ENCODE peak calls at places on chromosomes 13 and 19, in nine cellular contexts. Z is neural crest cell, H is thoracic aorta, Y is fibroblast of pulmonary artery, V is OCI-LY7, G is mammary epithelial cell, Q is progenitor cell of endocrine pancreas, T is B cell, M is tibial nerve. I is an unnamed sample.

GRCh38 chr13:90307136-90307535 is 1040.4 kb upstream of the MIR17HG start:
- DNase-seq in Z (no peak), H (no peak), Y (no peak), V (no peak), G (no peak), Q (no peak), T (no peak), M (no peak), I (no peak)

GRCh38 chr13:24995225-24995804 is 100.6 kb upstream of the PABPC3 start:
- DNase-seq in Z (peak), H (no peak), Y (peak), V (peak), G (peak), Q (peak), T (peak), M (no peak), I (no peak)

GRCh38 chr19:18517606-18518005 is 4.3 kb downstream of the ELL start:
- DNase-seq in Z (no peak), H (no peak), Y (no peak), V (no peak), G (no peak), Q (no peak), T (no peak), M (no peak), I (no peak)

GRCh38 chr19:51007488-51007887 is 6.1 kb upstream of the KLK8 start:
- DNase-seq in Z (no peak), H (no peak), Y (no peak), V (no peak), G (no peak), Q (no peak), T (no peak), M (no peak), I (no peak)

GRCh38 chr19:40596608-40597328 is 4.4 kb upstream of the LTBP4 start:
- DNase-seq in Z (peak), H (no peak), Y (peak), V (no peak), G (no peak), Q (no peak), T (no peak), M (no peak), I (no peak)

GRCh38 chr13:65112123-65113075 is 2117.7 kb downstream of the PCDH9 start:
- DNase-seq in Z (no peak), H (no peak), Y (peak), V (no peak), G (no peak), Q (no peak), T (no peak), M (no peak), I (no peak)

GRCh38 chr13:46516624-46517318 is 36.2 kb upstream of the LRCH1 start:
- DNase-seq in Z (no peak), H (no peak), Y (no peak), V (no peak), G (no peak), Q (no peak), T (no peak), M (no peak), I (no peak)

GRCh38 chr13:46085737-46086136 is 19.1 kb downstream of the CPB2 start:
- DNase-seq in Z (no peak), H (no peak), Y (no peak), V (no peak), G (no peak), Q (no peak), T (no peak), M (no peak), I (no peak)

GRCh38 chr13:86085890-86086289 is 286.7 kb upstream of the SLITRK6 start:
- DNase-seq in Z (no peak), H (no peak), Y (no peak), V (no peak), G (no peak), Q (no peak), T (no peak), M (no peak), I (no peak)

GRCh38 chr19:42850981-42851717 is 28.4 kb downstream of the PSG1 start:
- DNase-seq in Z (no peak), H (peak), Y (peak), V (no peak), G (peak), Q (no peak), T (no peak), M (peak), I (no peak)

GRCh38 chr13:110874508-110874960 is 40.3 kb downstream of the ANKRD10 start:
- DNase-seq in Z (peak), H (peak), Y (peak), V (no peak), G (peak), Q (peak), T (no peak), M (peak), I (peak)

GRCh38 chr19:45934551-45935230 is 20.1 kb upstream of the NANOS2 start:
- DNase-seq in Z (no peak), H (no peak), Y (no peak), V (no peak), G (no peak), Q (no peak), T (no peak), M (no peak), I (no peak)

GRCh38 chr19:6644796-6645195 is 25.2 kb downstream of the TNFSF14 start:
- DNase-seq in Z (no peak), H (no peak), Y (no peak), V (no peak), G (no peak), Q (no peak), T (no peak), M (no peak), I (no peak)

GRCh38 chr19:55472463-55472862 is 4.0 kb upstream of the ZNF628 start:
- DNase-seq in Z (no peak), H (no peak), Y (peak), V (no peak), G (peak), Q (no peak), T (no peak), M (no peak), I (no peak)

GRCh38 chr19:5553892-5554291 is 13.9 kb downstream of the TINCR start:
- DNase-seq in Z (no peak), H (no peak), Y (no peak), V (no peak), G (no peak), Q (no peak), T (no peak), M (no peak), I (no peak)

GRCh38 chr13:61950828-61951227 is 535.2 kb upstream of the PCDH20 start:
- DNase-seq in Z (no peak), H (no peak), Y (no peak), V (no peak), G (no peak), Q (no peak), T (no peak), M (no peak), I (no peak)

GRCh38 chr13:61954092-61954491 is 538.4 kb upstream of the PCDH20 start:
- DNase-seq in Z (no peak), H (no peak), Y (peak), V (peak), G (no peak), Q (no peak), T (no peak), M (no peak), I (no peak)
- TF ChIP-seq CTCF in Z (peak), H (peak), Y (peak), V (peak), G (peak), Q (peak), T (no peak), M (peak), I (peak)

GRCh38 chr13:113820813-113821651 is 42.8 kb downstream of the GAS6 start:
- DNase-seq in Z (no peak), H (no peak), Y (peak), V (no peak), G (peak), Q (no peak), T (no peak), M (peak), I (no peak)
- TF ChIP-seq CTCF in Z (no peak), H (no peak), Y (no peak), V (no peak), G (no peak), Q (no peak), T (no peak), M (no peak), I (no peak)

DNA sequence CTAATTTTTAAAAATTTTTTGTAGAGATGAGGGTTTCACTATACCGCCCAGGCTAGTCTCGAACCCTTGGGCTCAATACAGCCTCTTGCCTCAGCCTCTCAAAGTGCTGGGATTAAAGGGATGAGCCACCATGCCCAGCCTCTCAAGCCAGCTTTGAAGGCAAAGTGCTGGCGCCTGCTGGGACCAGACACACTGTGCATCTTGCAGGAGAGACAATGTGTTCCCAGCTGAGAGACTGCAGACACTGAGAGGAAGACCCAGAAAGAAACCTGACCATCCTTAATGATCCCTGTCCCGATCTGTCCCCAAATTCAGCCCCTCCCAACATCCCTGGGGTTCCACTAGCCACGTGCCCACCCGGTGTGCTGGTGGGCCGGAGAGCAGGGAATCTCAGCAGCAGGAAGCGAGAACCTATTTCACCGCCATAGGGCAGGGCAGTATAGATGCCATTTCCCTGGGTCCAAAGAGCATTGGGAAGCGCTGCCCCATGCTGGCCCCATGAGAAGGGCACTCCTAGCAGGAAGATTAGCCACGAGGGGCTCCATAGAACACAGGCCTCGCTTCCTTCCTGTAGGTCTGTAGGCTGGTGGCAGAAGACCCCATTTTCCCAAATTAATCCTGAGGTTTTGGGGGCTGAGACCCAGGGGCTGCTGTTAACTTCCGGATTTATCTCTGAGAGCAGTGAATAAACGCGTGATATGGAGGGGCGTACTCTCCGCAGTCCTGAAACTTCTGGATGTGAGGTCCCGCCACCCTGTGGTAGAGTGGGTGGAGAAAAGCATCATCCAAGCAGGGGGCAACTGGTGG is 968 bp downstream of the RAVER1 start:
- DNase-seq in Z (no peak), H (no peak), Y (no peak), V (no peak), G (no peak), Q (no peak), T (no peak), M (no peak), I (no peak)
- TF ChIP-seq CTCF in Z (no peak), H (no peak), Y (no peak), V (peak), G (peak), Q (no peak), T (no peak), M (no peak), I (peak)

GRCh38 chr19:34633806-34634205 is 43.2 kb downstream of the SCGB2B2 start:
- DNase-seq in Z (no peak), H (no peak), Y (no peak), V (no peak), G (no peak), Q (no peak), T (no peak), M (no peak), I (no peak)

GRCh38 chr19:34644991-34645461 is 31.9 kb downstream of the SCGB2B2 start:
- DNase-seq in Z (no peak), H (no peak), Y (no peak), V (no peak), G (no peak), Q (no peak), T (no peak), M (no peak), I (no peak)

GRCh38 chr19:34645551-34645950 is 31.4 kb downstream of the SCGB2B2 start:
- DNase-seq in Z (no peak), H (no peak), Y (no peak), V (no peak), G (no peak), Q (no peak), T (no peak), M (no peak), I (no peak)

GRCh38 chr19:34642241-34642640 is 34.7 kb downstream of the SCGB2B2 start:
- DNase-seq in Z (no peak), H (no peak), Y (no peak), V (no peak), G (no peak), Q (no peak), T (no peak), M (no peak), I (no peak)

DNA sequence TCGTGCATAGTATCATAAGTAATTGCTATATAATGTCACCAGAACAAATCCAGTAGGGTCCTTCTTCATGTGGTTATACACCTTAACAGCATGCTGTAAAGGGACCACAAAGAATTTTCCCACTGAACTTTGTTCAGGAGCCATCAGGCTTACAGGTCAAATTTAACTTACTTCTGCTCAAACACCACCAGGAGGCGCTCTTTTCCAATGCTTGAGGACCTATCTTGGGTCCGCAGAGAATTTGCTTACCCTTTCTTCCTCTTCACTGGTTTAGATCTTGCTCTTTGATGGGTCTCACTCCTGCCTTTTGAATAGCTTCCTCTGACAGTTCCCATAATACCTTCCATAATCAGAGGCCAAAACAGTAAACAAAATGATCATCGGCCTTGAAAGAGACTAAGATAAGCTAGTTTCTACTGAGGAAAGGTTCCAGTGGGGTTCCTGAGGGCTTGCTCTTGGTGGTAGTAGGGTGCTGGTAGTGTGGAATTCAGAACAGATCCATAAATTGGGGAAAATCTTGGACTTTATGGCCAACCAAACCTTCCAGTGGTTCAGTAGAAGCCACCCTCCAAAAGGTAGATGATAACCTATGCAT is 37.4 kb downstream of the SCGB2B2 start:
- DNase-seq in Z (peak), H (no peak), Y (peak), V (peak), G (peak), Q (no peak), T (peak), M (no peak), I (no peak)
- TF ChIP-seq CTCF in Z (peak), H (peak), Y (peak), V (peak), G (peak), Q (peak), T (peak), M (peak), I (peak)

GRCh38 chr19:48638831-48639381 is 1.7 kb upstream of the DBP start:
- DNase-seq in Z (no peak), H (no peak), Y (no peak), V (peak), G (no peak), Q (no peak), T (no peak), M (no peak), I (no peak)

GRCh38 chr19:48639483-48640375 is 2.5 kb upstream of the DBP start:
- DNase-seq in Z (no peak), H (no peak), Y (no peak), V (no peak), G (no peak), Q (no peak), T (no peak), M (no peak), I (no peak)

GRCh38 chr19:48636859-48637448 is at the start of gene DBP:
- DNase-seq in Z (no peak), H (no peak), Y (no peak), V (no peak), G (no peak), Q (no peak), T (no peak), M (no peak), I (no peak)

GRCh38 chr19:48637449-48637947 is 319 bp upstream of the DBP start:
- DNase-seq in Z (peak), H (peak), Y (peak), V (peak), G (peak), Q (peak), T (peak), M (peak), I (peak)

GRCh38 chr19:48637948-48638830 is 1.0 kb upstream of the DBP start:
- DNase-seq in Z (peak), H (no peak), Y (peak), V (peak), G (peak), Q (peak), T (peak), M (no peak), I (peak)
- TF ChIP-seq CTCF in Z (no peak), H (no peak), Y (peak), V (peak), G (peak), Q (peak), T (no peak), M (peak), I (no peak)

GRCh38 chr19:38073806-38074685 is 150.0 kb downstream of the DPF1 start:
- DNase-seq in Z (peak), H (no peak), Y (no peak), V (no peak), G (no peak), Q (no peak), T (no peak), M (no peak), I (no peak)
- TF ChIP-seq CTCF in Z (peak), H (no peak), Y (no peak), V (no peak), G (no peak), Q (peak), T (no peak), M (no peak), I (peak)

GRCh38 chr19:1945899-1946298 is 4.9 kb downstream of the CSNK1G2 start:
- DNase-seq in Z (peak), H (no peak), Y (peak), V (peak), G (no peak), Q (peak), T (no peak), M (no peak), I (peak)
- TF ChIP-seq CTCF in Z (peak), H (peak), Y (peak), V (peak), G (peak), Q (peak), T (peak), M (peak), I (peak)

GRCh38 chr13:104106705-104107393 is 1040.6 kb upstream of the SLC10A2 start:
- DNase-seq in Z (no peak), H (no peak), Y (peak), V (no peak), G (peak), Q (no peak), T (no peak), M (no peak), I (no peak)

GRCh38 chr13:104099750-104100149 is 1033.5 kb upstream of the SLC10A2 start:
- DNase-seq in Z (no peak), H (no peak), Y (no peak), V (no peak), G (no peak), Q (no peak), T (no peak), M (no peak), I (no peak)

GRCh38 chr13:104111031-104111430 is 1044.8 kb upstream of the SLC10A2 start:
- DNase-seq in Z (no peak), H (no peak), Y (peak), V (no peak), G (no peak), Q (no peak), T (no peak), M (no peak), I (no peak)

GRCh38 chr13:104105418-104106355 is 1039.5 kb upstream of the SLC10A2 start:
- DNase-seq in Z (no peak), H (no peak), Y (no peak), V (no peak), G (no peak), Q (no peak), T (no peak), M (no peak), I (no peak)
- TF ChIP-seq CTCF in Z (no peak), H (no peak), Y (no peak), V (no peak), G (no peak), Q (no peak), T (no peak), M (no peak), I (no peak)

DNA sequence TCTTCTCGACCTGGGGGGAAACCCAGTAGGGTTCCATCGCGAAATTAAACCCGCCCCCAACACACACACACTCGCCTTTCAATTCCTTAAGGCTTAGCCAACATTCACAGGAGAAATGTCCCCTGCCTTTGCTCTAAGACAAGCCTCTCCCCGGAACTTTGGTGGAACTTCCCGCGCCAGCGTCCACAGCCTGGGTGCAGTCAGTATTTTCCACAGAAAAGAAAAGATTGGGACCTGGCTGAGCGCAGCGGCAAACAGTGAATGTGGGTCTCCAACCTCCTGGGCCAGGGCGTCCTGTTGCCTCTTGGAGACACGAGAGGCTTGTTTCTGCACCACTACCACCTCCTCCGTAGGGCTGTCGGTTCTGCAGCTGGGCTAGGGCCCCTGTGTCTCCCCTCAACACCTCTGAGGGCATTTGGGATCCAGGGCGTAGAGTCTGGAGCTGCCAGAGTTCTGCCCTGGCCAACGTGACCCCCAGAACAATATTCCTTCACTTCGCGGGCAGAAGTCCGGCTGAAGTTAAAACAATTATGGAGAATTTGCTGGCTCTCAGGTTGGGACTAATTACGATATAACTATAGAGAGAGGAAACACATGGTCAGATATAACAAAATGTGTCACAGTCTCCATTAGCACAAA is 3.3 kb downstream of the PDX1 start:
- DNase-seq in Z (no peak), H (no peak), Y (no peak), V (no peak), G (no peak), Q (no peak), T (no peak), M (no peak), I (no peak)
- TF ChIP-seq CTCF in Z (no peak), H (no peak), Y (no peak), V (no peak), G (no peak), Q (no peak), T (no peak), M (no peak), I (no peak)